ENCODE peak calls at places on chromosomes 13 and 19, in five cellular contexts. One of them, this sample, is unnamed.

GRCh38 chr19:47013041-47013517 is 6.6 kb upstream of the NPAS1 start:
- DNase-seq in tibial artery: peak; percentile 87
- DNase-seq in RWPE1: peak; percentile 84
- DNase-seq in ovary: peak; percentile 91
- DNase-seq in LNCaP clone FGC: no peak
- DNase-seq in this sample: peak; percentile 87

GRCh38 chr13:30037306-30037705 is 186.9 kb upstream of the UBL3 start:
- DNase-seq in LNCaP clone FGC: no peak
- DNase-seq in ovary: no peak
- DNase-seq in RWPE1: no peak
- DNase-seq in tibial artery: no peak
- DNase-seq in this sample: no peak

GRCh38 chr13:106184778-106185177 is 350.7 kb downstream of the EFNB2 start:
- DNase-seq in RWPE1: no peak
- DNase-seq in tibial artery: no peak
- DNase-seq in LNCaP clone FGC: no peak
- DNase-seq in ovary: no peak
- DNase-seq in this sample: no peak

GRCh38 chr19:57056972-57057371 is 62.8 kb upstream of the USP29 start:
- DNase-seq in tibial artery: no peak
- DNase-seq in RWPE1: no peak
- DNase-seq in LNCaP clone FGC: no peak
- DNase-seq in ovary: peak; percentile 94
- DNase-seq in this sample: no peak

GRCh38 chr19:3506384-3507340 is 551 bp downstream of the FZR1 start:
- DNase-seq in ovary: peak; percentile 53
- DNase-seq in LNCaP clone FGC: no peak
- DNase-seq in RWPE1: no peak
- DNase-seq in tibial artery: peak; percentile 77
- DNase-seq in this sample: no peak

GRCh38 chr19:17556995-17557394 is 1.5 kb downstream of the COLGALT1 start:
- DNase-seq in ovary: no peak
- DNase-seq in RWPE1: no peak
- DNase-seq in tibial artery: no peak
- DNase-seq in LNCaP clone FGC: no peak
- DNase-seq in this sample: no peak

GRCh38 chr19:7004313-7004931 is 16.8 kb downstream of the MBD3L2B start:
- DNase-seq in tibial artery: no peak
- DNase-seq in RWPE1: peak; percentile 22
- DNase-seq in LNCaP clone FGC: peak; percentile 26
- DNase-seq in ovary: no peak
- DNase-seq in this sample: no peak

GRCh38 chr13:97179501-97179900 is 42.6 kb upstream of the MBNL2 start:
- DNase-seq in tibial artery: no peak
- DNase-seq in LNCaP clone FGC: no peak
- DNase-seq in ovary: no peak
- DNase-seq in RWPE1: no peak
- DNase-seq in this sample: no peak

GRCh38 chr13:73335938-73336337 is 277.1 kb downstream of the KLF5 start:
- DNase-seq in ovary: no peak
- DNase-seq in RWPE1: no peak
- DNase-seq in LNCaP clone FGC: no peak
- DNase-seq in tibial artery: no peak
- DNase-seq in this sample: no peak

GRCh38 chr19:35144259-35144599 is 1.2 kb downstream of the FXYD7 start:
- DNase-seq in ovary: no peak
- DNase-seq in LNCaP clone FGC: no peak
- DNase-seq in tibial artery: no peak
- DNase-seq in RWPE1: no peak
- DNase-seq in this sample: no peak

GRCh38 chr19:2729943-2730818 is 9.0 kb upstream of the DIRAS1 start:
- DNase-seq in LNCaP clone FGC: no peak
- DNase-seq in RWPE1: no peak
- DNase-seq in tibial artery: no peak
- DNase-seq in ovary: no peak
- DNase-seq in this sample: peak; percentile 68

GRCh38 chr19:32971715-32972540 is at the start of the genes CEP89 and FAAP24:
- DNase-seq in RWPE1: peak; percentile 100
- DNase-seq in tibial artery: peak; percentile 99
- DNase-seq in ovary: peak; percentile 99
- DNase-seq in LNCaP clone FGC: peak; percentile 99
- DNase-seq in this sample: peak; percentile 99

GRCh38 chr19:32976223-32976805 is 4.3 kb downstream of the FAAP24 start:
- DNase-seq in ovary: peak; percentile 66
- DNase-seq in LNCaP clone FGC: peak; percentile 49
- DNase-seq in tibial artery: no peak
- DNase-seq in RWPE1: peak; percentile 41
- DNase-seq in this sample: peak; percentile 74

GRCh38 chr19:32977269-32977668 is 5.2 kb downstream of the FAAP24 start:
- DNase-seq in tibial artery: no peak
- DNase-seq in ovary: no peak
- DNase-seq in RWPE1: no peak
- DNase-seq in LNCaP clone FGC: peak; percentile 93
- DNase-seq in this sample: no peak
- TF ChIP-seq CTCF in tibial artery: no peak
- TF ChIP-seq CTCF in ovary: no peak
- TF ChIP-seq CTCF in RWPE1: no peak
- TF ChIP-seq CTCF in LNCaP clone FGC: no peak
- TF ChIP-seq CTCF in this sample: no peak

GRCh38 chr13:93777504-93777903 is 550.9 kb downstream of the GPC6 start:
- DNase-seq in LNCaP clone FGC: no peak
- DNase-seq in ovary: no peak
- DNase-seq in tibial artery: no peak
- DNase-seq in RWPE1: no peak
- DNase-seq in this sample: no peak

GRCh38 chr13:93778548-93778947 is 551.9 kb downstream of the GPC6 start:
- DNase-seq in ovary: no peak
- DNase-seq in tibial artery: no peak
- DNase-seq in RWPE1: no peak
- DNase-seq in LNCaP clone FGC: no peak
- DNase-seq in this sample: no peak

GRCh38 chr13:93776936-93777335 is 550.3 kb downstream of the GPC6 start:
- DNase-seq in ovary: no peak
- DNase-seq in LNCaP clone FGC: no peak
- DNase-seq in RWPE1: no peak
- DNase-seq in tibial artery: no peak
- DNase-seq in this sample: no peak

GRCh38 chr13:93775027-93775426 is 548.4 kb downstream of the GPC6 start:
- DNase-seq in LNCaP clone FGC: no peak
- DNase-seq in ovary: no peak
- DNase-seq in RWPE1: no peak
- DNase-seq in tibial artery: no peak
- DNase-seq in this sample: no peak

GRCh38 chr13:93775507-93776108 is 549.0 kb downstream of the GPC6 start:
- DNase-seq in tibial artery: no peak
- DNase-seq in ovary: no peak
- DNase-seq in LNCaP clone FGC: no peak
- DNase-seq in RWPE1: no peak
- DNase-seq in this sample: no peak
- TF ChIP-seq CTCF in tibial artery: no peak
- TF ChIP-seq CTCF in ovary: no peak
- TF ChIP-seq CTCF in LNCaP clone FGC: no peak
- TF ChIP-seq CTCF in RWPE1: no peak
- TF ChIP-seq CTCF in this sample: no peak

GRCh38 chr13:50052478-50052877 is 37.2 kb downstream of the KCNRG start:
- DNase-seq in tibial artery: no peak
- DNase-seq in ovary: no peak
- DNase-seq in LNCaP clone FGC: no peak
- DNase-seq in RWPE1: no peak
- DNase-seq in this sample: no peak
- TF ChIP-seq CTCF in tibial artery: no peak
- TF ChIP-seq CTCF in ovary: no peak
- TF ChIP-seq CTCF in LNCaP clone FGC: no peak
- TF ChIP-seq CTCF in RWPE1: no peak
- TF ChIP-seq CTCF in this sample: no peak

DNA sequence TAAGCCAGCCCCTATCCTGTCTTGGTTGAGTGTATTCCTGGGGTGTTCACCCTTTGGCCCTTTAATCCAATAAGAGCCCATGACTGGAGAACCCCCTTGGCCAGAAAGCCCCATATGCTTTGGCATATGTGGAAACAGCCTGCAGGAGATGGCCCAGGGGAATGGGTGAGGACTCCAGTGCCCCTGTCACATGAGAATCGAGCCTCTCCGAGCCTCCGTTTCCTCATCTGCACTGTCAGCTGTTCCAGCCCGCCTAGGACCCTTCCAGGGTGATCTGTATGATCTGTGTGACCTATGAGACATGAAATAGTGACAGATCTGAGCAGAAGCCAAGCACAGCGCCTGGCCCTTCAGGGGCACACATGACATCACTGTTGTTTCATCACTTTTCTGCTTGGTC is 300.7 kb downstream of the ZNF536 start:
- DNase-seq in tibial artery: no peak
- DNase-seq in LNCaP clone FGC: no peak
- DNase-seq in RWPE1: no peak
- DNase-seq in ovary: no peak
- DNase-seq in this sample: no peak
- TF ChIP-seq CTCF in tibial artery: no peak
- TF ChIP-seq CTCF in LNCaP clone FGC: no peak
- TF ChIP-seq CTCF in RWPE1: no peak
- TF ChIP-seq CTCF in ovary: no peak
- TF ChIP-seq CTCF in this sample: no peak

GRCh38 chr19:14113762-14114414 is 3.7 kb downstream of the PRKACA start:
- DNase-seq in LNCaP clone FGC: no peak
- DNase-seq in ovary: peak; percentile 64
- DNase-seq in RWPE1: no peak
- DNase-seq in tibial artery: no peak
- DNase-seq in this sample: no peak
- TF ChIP-seq CTCF in LNCaP clone FGC: peak; percentile 36
- TF ChIP-seq CTCF in ovary: no peak
- TF ChIP-seq CTCF in RWPE1: no peak
- TF ChIP-seq CTCF in tibial artery: no peak
- TF ChIP-seq CTCF in this sample: peak; percentile 60

GRCh38 chr13:23458972-23459371 is 25.5 kb upstream of the SACS start:
- DNase-seq in RWPE1: no peak
- DNase-seq in ovary: no peak
- DNase-seq in tibial artery: no peak
- DNase-seq in LNCaP clone FGC: no peak
- DNase-seq in this sample: no peak

GRCh38 chr13:23460309-23460708 is 26.8 kb upstream of the SACS start:
- DNase-seq in ovary: no peak
- DNase-seq in tibial artery: no peak
- DNase-seq in RWPE1: no peak
- DNase-seq in LNCaP clone FGC: no peak
- DNase-seq in this sample: no peak

GRCh38 chr13:23453132-23453531 is 19.6 kb upstream of the SACS start:
- DNase-seq in ovary: no peak
- DNase-seq in tibial artery: no peak
- DNase-seq in LNCaP clone FGC: no peak
- DNase-seq in RWPE1: no peak
- DNase-seq in this sample: no peak

GRCh38 chr13:23456437-23456836 is 22.9 kb upstream of the SACS start:
- DNase-seq in ovary: no peak
- DNase-seq in tibial artery: no peak
- DNase-seq in LNCaP clone FGC: no peak
- DNase-seq in RWPE1: no peak
- DNase-seq in this sample: no peak

DNA sequence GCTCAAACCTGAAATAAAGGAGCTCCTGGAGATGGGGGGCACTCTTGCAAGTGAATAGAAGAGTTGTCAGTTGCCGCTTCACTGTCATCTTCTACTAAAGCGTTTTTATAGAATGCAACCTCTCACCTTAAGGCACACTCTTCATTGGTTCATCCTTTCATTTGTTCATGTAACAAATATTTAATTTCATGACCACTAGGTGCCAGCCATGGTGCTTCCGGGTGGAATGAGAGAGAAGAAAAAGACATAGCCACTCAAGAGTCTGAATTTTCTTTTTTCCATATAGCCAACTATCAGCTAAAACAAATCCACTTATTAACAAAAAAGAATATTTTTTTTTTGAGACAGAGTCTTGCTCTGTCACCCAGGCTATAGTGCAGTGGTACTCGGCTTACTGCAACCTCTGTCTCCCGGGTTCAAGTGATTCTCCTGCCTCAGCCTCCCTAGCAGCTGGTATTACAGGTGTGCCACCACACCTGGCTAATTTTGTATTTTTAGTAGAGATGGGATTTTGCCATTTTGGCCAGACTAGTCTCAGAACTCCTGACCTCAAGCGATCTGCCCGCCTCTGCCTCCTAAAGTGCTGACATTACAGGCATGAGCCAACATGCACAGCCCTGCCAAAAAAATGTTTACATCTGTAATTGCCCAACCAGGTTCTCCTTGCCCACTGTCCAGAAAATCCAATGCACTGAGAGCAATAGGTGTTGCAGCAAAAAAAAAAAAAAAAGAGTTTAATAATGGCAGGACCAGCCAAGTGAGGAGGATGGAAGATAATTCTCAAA is 22.1 kb upstream of the SACS start:
- DNase-seq in tibial artery: no peak
- DNase-seq in RWPE1: no peak
- DNase-seq in ovary: no peak
- DNase-seq in LNCaP clone FGC: peak; percentile 70
- DNase-seq in this sample: no peak
- TF ChIP-seq CTCF in tibial artery: no peak
- TF ChIP-seq CTCF in RWPE1: no peak
- TF ChIP-seq CTCF in ovary: no peak
- TF ChIP-seq CTCF in LNCaP clone FGC: peak; percentile 22
- TF ChIP-seq CTCF in this sample: no peak

GRCh38 chr19:55383789-55384575 is at the start of gene TMEM238:
- DNase-seq in RWPE1: no peak
- DNase-seq in tibial artery: no peak
- DNase-seq in ovary: peak; percentile 69
- DNase-seq in LNCaP clone FGC: no peak
- DNase-seq in this sample: no peak
- TF ChIP-seq CTCF in RWPE1: peak; percentile 59
- TF ChIP-seq CTCF in tibial artery: no peak
- TF ChIP-seq CTCF in ovary: no peak
- TF ChIP-seq CTCF in LNCaP clone FGC: peak; percentile 37
- TF ChIP-seq CTCF in this sample: peak; percentile 25